ENCODE peak calls at places on chromosome 1, in eight cellular contexts. One of them, this sample, is unnamed. For H3K4me1, the result is how much of the 10 kb centered on the place peaks cover.

GRCh38 chr1:3671371-3672180 is 19.3 kb downstream of the TP73 start:
- DNase-seq in sigmoid colon: peak
- DNase-seq in IMR-90: no peak
- DNase-seq in heart left ventricle: no peak
- DNase-seq in A549: no peak
- DNase-seq in Peyer's patch: no peak
- DNase-seq in suprapubic skin: no peak
- DNase-seq in ovary: no peak
- DNase-seq in this sample: no peak

GRCh38 chr1:245345191-245345884 is 190.6 kb downstream of the KIF26B start:
- DNase-seq in sigmoid colon: peak
- DNase-seq in IMR-90: no peak
- DNase-seq in heart left ventricle: no peak
- DNase-seq in A549: no peak
- DNase-seq in Peyer's patch: no peak
- DNase-seq in suprapubic skin: no peak
- DNase-seq in ovary: no peak
- DNase-seq in this sample: no peak

GRCh38 chr1:183234660-183235476 is 48.8 kb downstream of the LAMC2 start:
- DNase-seq in sigmoid colon: peak
- DNase-seq in IMR-90: peak
- DNase-seq in heart left ventricle: peak
- DNase-seq in A549: peak
- DNase-seq in Peyer's patch: no peak
- DNase-seq in suprapubic skin: peak
- DNase-seq in ovary: peak
- DNase-seq in this sample: peak

GRCh38 chr1:89866568-89866967 is 45.7 kb downstream of the LRRC8D start:
- DNase-seq in sigmoid colon: no peak
- DNase-seq in IMR-90: no peak
- DNase-seq in heart left ventricle: no peak
- DNase-seq in A549: no peak
- DNase-seq in Peyer's patch: no peak
- DNase-seq in suprapubic skin: no peak
- DNase-seq in ovary: no peak
- DNase-seq in this sample: no peak

GRCh38 chr1:68346192-68346808 is 103.5 kb downstream of the RPE65 start:
- DNase-seq in sigmoid colon: no peak
- DNase-seq in IMR-90: peak
- DNase-seq in heart left ventricle: no peak
- DNase-seq in A549: peak
- DNase-seq in Peyer's patch: no peak
- DNase-seq in suprapubic skin: no peak
- DNase-seq in ovary: no peak
- DNase-seq in this sample: no peak

GRCh38 chr1:239882967-239883366 is 208.7 kb upstream of the FMN2 start:
- DNase-seq in sigmoid colon: no peak
- DNase-seq in IMR-90: no peak
- DNase-seq in heart left ventricle: no peak
- DNase-seq in A549: no peak
- DNase-seq in Peyer's patch: no peak
- DNase-seq in suprapubic skin: no peak
- DNase-seq in ovary: no peak
- DNase-seq in this sample: no peak

GRCh38 chr1:42658880-42659337 is 686 bp downstream of the PPIH start:
- DNase-seq in sigmoid colon: no peak
- DNase-seq in IMR-90: peak
- DNase-seq in heart left ventricle: no peak
- DNase-seq in A549: no peak
- DNase-seq in Peyer's patch: no peak
- DNase-seq in suprapubic skin: no peak
- DNase-seq in ovary: no peak
- DNase-seq in this sample: no peak

GRCh38 chr1:153395776-153396175 is 4.9 kb upstream of the S100A8 start:
- DNase-seq in sigmoid colon: no peak
- DNase-seq in IMR-90: no peak
- DNase-seq in heart left ventricle: no peak
- DNase-seq in A549: no peak
- DNase-seq in Peyer's patch: no peak
- DNase-seq in suprapubic skin: no peak
- DNase-seq in ovary: no peak
- DNase-seq in this sample: no peak

GRCh38 chr1:51906306-51907078 is 28.0 kb upstream of the NRDC start:
- DNase-seq in sigmoid colon: no peak
- DNase-seq in IMR-90: peak
- DNase-seq in heart left ventricle: no peak
- DNase-seq in A549: no peak
- DNase-seq in Peyer's patch: no peak
- DNase-seq in suprapubic skin: no peak
- DNase-seq in ovary: no peak
- DNase-seq in this sample: no peak

GRCh38 chr1:44808063-44808937 is at the start of gene BTBD19:
- DNase-seq in sigmoid colon: peak
- DNase-seq in IMR-90: peak
- DNase-seq in heart left ventricle: peak
- DNase-seq in A549: no peak
- DNase-seq in Peyer's patch: no peak
- DNase-seq in suprapubic skin: peak
- DNase-seq in ovary: peak
- DNase-seq in this sample: peak

GRCh38 chr1:165290143-165290542 is 66.4 kb downstream of the LMX1A start:
- DNase-seq in sigmoid colon: no peak
- DNase-seq in IMR-90: no peak
- DNase-seq in heart left ventricle: no peak
- DNase-seq in A549: no peak
- DNase-seq in Peyer's patch: no peak
- DNase-seq in suprapubic skin: no peak
- DNase-seq in ovary: no peak
- DNase-seq in this sample: no peak

GRCh38 chr1:206493279-206493678 is 14.1 kb upstream of the RASSF5 start:
- DNase-seq in sigmoid colon: no peak
- DNase-seq in IMR-90: no peak
- DNase-seq in heart left ventricle: no peak
- DNase-seq in A549: no peak
- DNase-seq in Peyer's patch: no peak
- DNase-seq in suprapubic skin: no peak
- DNase-seq in ovary: no peak
- DNase-seq in this sample: no peak

GRCh38 chr1:203213126-203213525 is 16.3 kb downstream of the CHIT1 start:
- DNase-seq in sigmoid colon: peak
- DNase-seq in IMR-90: no peak
- DNase-seq in heart left ventricle: no peak
- DNase-seq in A549: no peak
- DNase-seq in Peyer's patch: no peak
- DNase-seq in suprapubic skin: peak
- DNase-seq in ovary: no peak
- DNase-seq in this sample: no peak

GRCh38 chr1:224434447-224435317 is at the start of gene WDR26:
- DNase-seq in sigmoid colon: peak
- DNase-seq in IMR-90: peak
- DNase-seq in heart left ventricle: peak
- DNase-seq in A549: peak
- DNase-seq in Peyer's patch: peak
- DNase-seq in suprapubic skin: peak
- DNase-seq in ovary: peak
- DNase-seq in this sample: peak

GRCh38 chr1:224433041-224433670 is 1.4 kb downstream of the WDR26 start:
- DNase-seq in sigmoid colon: no peak
- DNase-seq in IMR-90: no peak
- DNase-seq in heart left ventricle: peak
- DNase-seq in A549: no peak
- DNase-seq in Peyer's patch: peak
- DNase-seq in suprapubic skin: no peak
- DNase-seq in ovary: peak
- DNase-seq in this sample: peak

GRCh38 chr1:224435999-224436398 is 1.4 kb upstream of the WDR26 start:
- DNase-seq in sigmoid colon: no peak
- DNase-seq in IMR-90: no peak
- DNase-seq in heart left ventricle: no peak
- DNase-seq in A549: no peak
- DNase-seq in Peyer's patch: no peak
- DNase-seq in suprapubic skin: no peak
- DNase-seq in ovary: no peak
- DNase-seq in this sample: no peak

GRCh38 chr1:224433671-224434446 is 738 bp downstream of the WDR26 start:
- DNase-seq in sigmoid colon: peak
- DNase-seq in IMR-90: no peak
- DNase-seq in heart left ventricle: peak
- DNase-seq in A549: peak
- DNase-seq in Peyer's patch: peak
- DNase-seq in suprapubic skin: peak
- DNase-seq in ovary: peak
- DNase-seq in this sample: peak

GRCh38 chr1:224435318-224435763 is 744 bp upstream of the WDR26 start:
- DNase-seq in sigmoid colon: no peak
- DNase-seq in IMR-90: peak
- DNase-seq in heart left ventricle: no peak
- DNase-seq in A549: peak
- DNase-seq in Peyer's patch: no peak
- DNase-seq in suprapubic skin: no peak
- DNase-seq in ovary: no peak
- DNase-seq in this sample: no peak
- TF ChIP-seq CTCF in sigmoid colon: no peak
- TF ChIP-seq CTCF in IMR-90: no peak
- TF ChIP-seq CTCF in heart left ventricle: no peak
- TF ChIP-seq CTCF in A549: no peak
- TF ChIP-seq CTCF in Peyer's patch: no peak
- TF ChIP-seq CTCF in suprapubic skin: no peak
- TF ChIP-seq CTCF in ovary: no peak
- TF ChIP-seq CTCF in this sample: no peak

DNA sequence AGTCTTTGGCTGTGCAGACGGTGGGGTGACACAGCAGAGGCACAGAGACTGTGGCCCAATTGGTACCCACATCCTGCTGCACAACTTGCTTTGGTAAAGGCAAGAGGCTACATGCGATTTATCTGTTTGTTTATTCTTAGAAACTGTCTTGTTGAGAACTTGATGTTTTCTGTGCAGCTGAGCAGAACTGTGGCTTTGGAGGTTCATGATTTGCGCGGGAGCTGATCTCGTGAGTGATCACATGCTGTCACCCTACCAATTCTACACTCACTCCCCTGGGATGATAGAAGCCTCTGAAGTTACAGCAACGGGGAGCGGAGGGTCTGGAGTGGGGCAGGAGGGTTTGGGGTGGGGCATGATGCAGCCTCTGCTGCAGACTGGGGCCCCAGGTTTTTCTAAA is 83.7 kb downstream of the GRIK3 start:
- DNase-seq in sigmoid colon: no peak
- DNase-seq in IMR-90: no peak
- DNase-seq in heart left ventricle: no peak
- DNase-seq in A549: no peak
- DNase-seq in Peyer's patch: peak
- DNase-seq in suprapubic skin: no peak
- DNase-seq in ovary: no peak
- DNase-seq in this sample: no peak
- H3K4me1 ChIP-seq in sigmoid colon: under half
- H3K4me1 ChIP-seq in IMR-90: under half
- H3K4me1 ChIP-seq in heart left ventricle: under half
- H3K4me1 ChIP-seq in A549: under half
- H3K4me1 ChIP-seq in Peyer's patch: under half
- H3K4me1 ChIP-seq in suprapubic skin: under half
- H3K4me1 ChIP-seq in ovary: under half
- H3K4me1 ChIP-seq in this sample: under half

GRCh38 chr1:36178479-36179219 is 22.7 kb downstream of the MAP7D1 start:
- DNase-seq in sigmoid colon: no peak
- DNase-seq in IMR-90: no peak
- DNase-seq in heart left ventricle: peak
- DNase-seq in A549: no peak
- DNase-seq in Peyer's patch: no peak
- DNase-seq in suprapubic skin: no peak
- DNase-seq in ovary: no peak
- DNase-seq in this sample: no peak
- TF ChIP-seq POLR2A in sigmoid colon: no peak
- TF ChIP-seq POLR2A in IMR-90: no peak
- TF ChIP-seq POLR2A in heart left ventricle: no peak
- TF ChIP-seq POLR2A in A549: no peak
- TF ChIP-seq POLR2A in Peyer's patch: peak
- TF ChIP-seq POLR2A in suprapubic skin: no peak
- TF ChIP-seq POLR2A in ovary: no peak
- TF ChIP-seq POLR2A in this sample: no peak

DNA sequence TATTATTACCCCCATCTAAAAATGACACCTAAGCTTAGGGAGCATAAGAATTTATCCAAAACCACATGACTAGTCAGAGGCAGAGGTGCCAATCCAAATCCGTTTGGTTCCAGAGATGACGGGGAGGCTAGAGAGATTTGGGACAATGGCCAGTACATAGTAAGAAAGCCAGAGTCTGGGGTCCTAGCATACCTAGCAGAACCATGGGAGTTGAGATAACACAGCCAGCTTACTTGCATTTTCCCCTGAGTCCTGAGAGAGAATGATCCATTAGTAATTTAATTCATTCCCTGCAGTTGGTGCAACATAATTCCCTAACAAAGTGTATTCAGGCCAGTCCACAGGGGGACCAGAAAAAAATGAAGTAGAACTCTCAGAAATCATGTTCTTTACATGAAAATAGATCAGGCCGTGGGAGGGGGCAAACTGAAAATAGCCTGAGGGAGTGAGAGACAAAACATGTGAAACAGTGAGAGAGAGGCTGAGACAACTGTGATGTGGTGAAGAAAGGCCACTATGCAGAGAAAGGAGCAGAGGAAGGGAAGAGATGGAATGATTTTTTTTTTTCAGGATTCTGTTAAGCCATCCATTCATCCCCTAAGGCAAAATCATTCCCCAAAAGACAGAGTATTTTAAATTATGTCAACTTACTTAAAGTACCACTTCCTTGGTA is 243.4 kb downstream of the BRINP2 start:
- DNase-seq in sigmoid colon: no peak
- DNase-seq in IMR-90: no peak
- DNase-seq in heart left ventricle: no peak
- DNase-seq in A549: no peak
- DNase-seq in Peyer's patch: no peak
- DNase-seq in suprapubic skin: no peak
- DNase-seq in ovary: no peak
- DNase-seq in this sample: no peak
- TF ChIP-seq CTCF in sigmoid colon: no peak
- TF ChIP-seq CTCF in IMR-90: no peak
- TF ChIP-seq CTCF in heart left ventricle: no peak
- TF ChIP-seq CTCF in A549: no peak
- TF ChIP-seq CTCF in Peyer's patch: no peak
- TF ChIP-seq CTCF in suprapubic skin: no peak
- TF ChIP-seq CTCF in ovary: no peak
- TF ChIP-seq CTCF in this sample: no peak

DNA sequence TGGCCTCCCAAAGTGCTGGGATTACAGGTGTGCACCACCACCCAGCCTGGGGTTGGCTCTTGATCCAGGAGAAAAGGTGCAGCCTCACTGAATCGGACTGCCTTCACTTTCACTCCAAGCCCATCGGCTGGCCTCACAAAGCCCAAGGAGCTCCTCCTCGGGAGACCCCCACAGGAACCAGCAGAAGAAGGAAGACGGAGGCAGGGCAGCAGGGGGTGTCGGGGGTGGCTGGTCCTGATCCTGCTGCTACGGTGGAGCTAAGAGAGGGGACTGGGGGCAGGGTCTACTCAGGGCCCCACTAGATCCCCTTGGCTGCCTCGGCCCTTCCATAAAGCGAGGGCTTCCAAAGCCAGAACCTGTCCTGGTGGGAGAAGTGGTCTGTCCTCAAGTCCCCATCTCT is 93.9 kb downstream of the STUM start:
- DNase-seq in sigmoid colon: peak
- DNase-seq in IMR-90: no peak
- DNase-seq in heart left ventricle: no peak
- DNase-seq in A549: no peak
- DNase-seq in Peyer's patch: no peak
- DNase-seq in suprapubic skin: no peak
- DNase-seq in ovary: no peak
- DNase-seq in this sample: peak
- H3K4me1 ChIP-seq in sigmoid colon: half or more
- H3K4me1 ChIP-seq in IMR-90: under half
- H3K4me1 ChIP-seq in heart left ventricle: under half
- H3K4me1 ChIP-seq in A549: under half
- H3K4me1 ChIP-seq in Peyer's patch: under half
- H3K4me1 ChIP-seq in suprapubic skin: half or more
- H3K4me1 ChIP-seq in ovary: under half
- H3K4me1 ChIP-seq in this sample: under half

This sample was measured in uterus.